ENCODE peak calls at places on chromosome 10, in five cellular contexts. K is A549, X is HepG2, U is stomach, V is esophagus muscularis mucosa. A is an unnamed sample.

GRCh38 chr10:24453404-24453830 is 244.5 kb downstream of the KIAA1217 start:
- DNase-seq in K (no peak), V (no peak), U (no peak), X (no peak), A (no peak)

GRCh38 chr10:91976324-91977051 is 52.9 kb downstream of the BTAF1 start:
- DNase-seq in X (no peak), V (no peak), K (no peak), U (no peak), A (no peak)

GRCh38 chr10:44385726-44386438 is 985 bp upstream of the CXCL12 start:
- DNase-seq in V (no peak), U (peak), X (no peak), K (no peak), A (peak)

GRCh38 chr10:107442035-107442505 is 277.6 kb upstream of the SORCS1 start:
- DNase-seq in X (no peak), K (no peak), V (no peak), U (no peak), A (no peak)

GRCh38 chr10:24716295-24716694 is 7.4 kb downstream of the ARHGAP21 start:
- DNase-seq in X (no peak), K (peak), V (peak), U (peak), A (no peak)

GRCh38 chr10:34430685-34431084 is 384.4 kb downstream of the PARD3 start:
- DNase-seq in V (no peak), U (no peak), X (no peak), K (no peak), A (no peak)

GRCh38 chr10:95628786-95629185 is 27.7 kb downstream of the ALDH18A1 start:
- DNase-seq in K (no peak), X (no peak), V (no peak), U (no peak), A (no peak)

GRCh38 chr10:95841711-95842498 is 65.9 kb upstream of the CC2D2B start:
- DNase-seq in U (peak), X (peak), K (peak), V (no peak), A (no peak)

GRCh38 chr10:113959383-113959760 is 84.3 kb upstream of the ADRB1 start:
- DNase-seq in U (peak), V (no peak), X (no peak), K (peak), A (no peak)

GRCh38 chr10:10211409-10211808 is 806.3 kb upstream of the CELF2 start:
- DNase-seq in U (no peak), X (no peak), V (no peak), K (no peak), A (no peak)

GRCh38 chr10:118472961-118473675 is 122.3 kb downstream of the PRLHR start:
- DNase-seq in V (no peak), U (no peak), K (no peak), X (no peak), A (no peak)

GRCh38 chr10:128540806-128541739 is 414.9 kb upstream of the MKI67 start:
- DNase-seq in U (peak), K (no peak), X (no peak), V (no peak), A (no peak)

GRCh38 chr10:31928531-31929259 is at the start of gene ARHGAP12:
- DNase-seq in K (peak), X (peak), U (peak), V (peak), A (peak)

GRCh38 chr10:47230482-47230881 is 69.5 kb upstream of the GDF10 start:
- DNase-seq in U (peak), K (no peak), V (no peak), X (no peak), A (no peak)

GRCh38 chr10:106175760-106176377 is 988.6 kb downstream of the SORCS1 start:
- DNase-seq in V (no peak), X (no peak), K (peak), U (no peak), A (no peak)

GRCh38 chr10:36790000-36790399 is 335.4 kb upstream of the ANKRD30A start:
- DNase-seq in U (no peak), V (no peak), K (no peak), X (no peak), A (no peak)

GRCh38 chr10:120459185-120459584 is 2.2 kb downstream of the PLPP4 start:
- DNase-seq in V (no peak), X (no peak), U (no peak), K (no peak), A (no peak)

GRCh38 chr10:133168617-133169031 is 8.6 kb downstream of the KNDC1 start:
- DNase-seq in X (no peak), V (no peak), U (no peak), K (no peak), A (peak)

GRCh38 chr10:95253007-95253406 is 37.8 kb downstream of the PDLIM1 start:
- DNase-seq in X (no peak), V (no peak), U (no peak), K (no peak), A (no peak)

GRCh38 chr10:125624800-125625199 is 58.2 kb downstream of the TEX36 start:
- DNase-seq in V (no peak), U (peak), K (no peak), X (no peak), A (no peak)

GRCh38 chr10:81018898-81019890 is 481.5 kb downstream of the SH2D4B start:
- DNase-seq in U (no peak), V (no peak), X (peak), K (peak), A (no peak)

GRCh38 chr10:43091846-43092245 is 15.0 kb downstream of the RET start:
- DNase-seq in X (no peak), K (no peak), V (no peak), U (no peak), A (no peak)

GRCh38 chr10:30433779-30434272 is at the start of gene MAP3K8:
- DNase-seq in V (peak), U (peak), K (peak), X (peak), A (peak)

GRCh38 chr10:131267814-131268095 is 43.8 kb downstream of the TCERG1L start:
- DNase-seq in V (no peak), U (peak), K (no peak), X (no peak), A (no peak)

GRCh38 chr10:124688889-124689670 is 55.1 kb downstream of the FAM53B start:
- DNase-seq in K (no peak), U (no peak), X (no peak), V (no peak), A (no peak)

GRCh38 chr10:77332256-77332655 is 305.4 kb downstream of the KCNMA1 start:
- DNase-seq in K (no peak), X (no peak), V (no peak), U (no peak), A (no peak)

GRCh38 chr10:27240891-27241639 is 468 bp upstream of the ACBD5 start:
- DNase-seq in U (peak), V (no peak), K (peak), X (no peak), A (no peak)

GRCh38 chr10:25820496-25821415 is 113.3 kb upstream of the MYO3A start:
- DNase-seq in K (no peak), X (no peak), U (no peak), V (no peak), A (no peak)

GRCh38 chr10:126904807-126905686 is at the start of gene DOCK1:
- DNase-seq in X (peak), V (no peak), U (peak), K (peak), A (peak)

GRCh38 chr10:29648114-29648982 is 13.6 kb upstream of the SVIL start:
- DNase-seq in X (no peak), K (no peak), V (no peak), U (peak), A (no peak)

GRCh38 chr10:73644015-73644743 is 2.9 kb upstream of the MYOZ1 start:
- DNase-seq in X (peak), V (no peak), U (peak), K (peak), A (peak)

GRCh38 chr10:31725436-31725835 is 203.2 kb downstream of the ARHGAP12 start:
- DNase-seq in U (no peak), X (no peak), V (no peak), K (no peak), A (no peak)

GRCh38 chr10:119859422-119860258 is 13.0 kb downstream of the MCMBP start:
- DNase-seq in X (peak), V (no peak), K (peak), U (no peak), A (no peak)

GRCh38 chr10:44385423-44385725 is 477 bp upstream of the CXCL12 start:
- DNase-seq in X (no peak), U (peak), K (no peak), V (no peak), A (no peak)

GRCh38 chr10:99531026-99531695 is 1.6 kb upstream of the NKX2-3 start:
- DNase-seq in V (no peak), U (no peak), K (no peak), X (no peak), A (peak)

DNA sequence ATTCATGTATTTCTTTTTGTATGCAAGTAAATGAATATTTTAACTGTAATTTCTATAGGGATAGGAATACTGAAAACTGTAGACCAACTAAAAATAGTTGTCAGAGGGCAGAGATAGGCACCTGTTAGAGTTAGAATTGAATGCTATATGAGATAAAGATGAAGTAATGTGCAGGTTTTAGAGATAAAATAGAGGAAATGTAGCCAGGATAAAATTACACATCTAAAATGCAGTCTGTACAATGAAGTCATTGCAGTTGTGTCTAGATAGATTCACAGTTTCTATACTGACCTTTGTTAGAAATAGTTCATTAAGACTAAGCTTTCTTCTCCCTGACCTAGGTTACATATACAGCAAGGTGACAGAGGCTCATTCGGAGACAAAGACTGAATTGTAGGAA is 46.2 kb downstream of the SMNDC1 start:
- DNase-seq in K (no peak), U (no peak), V (no peak), X (no peak), A (no peak)
- TF ChIP-seq EP300 in K (no peak), U (no peak), V (no peak), X (no peak), A (no peak)

GRCh38 chr10:97498841-97499560 is at the start of gene UBTD1:
- DNase-seq in K (peak), U (peak), V (no peak), X (peak), A (peak)
- TF ChIP-seq POLR2A in K (peak), U (no peak), V (peak), X (no peak), A (peak)

DNA sequence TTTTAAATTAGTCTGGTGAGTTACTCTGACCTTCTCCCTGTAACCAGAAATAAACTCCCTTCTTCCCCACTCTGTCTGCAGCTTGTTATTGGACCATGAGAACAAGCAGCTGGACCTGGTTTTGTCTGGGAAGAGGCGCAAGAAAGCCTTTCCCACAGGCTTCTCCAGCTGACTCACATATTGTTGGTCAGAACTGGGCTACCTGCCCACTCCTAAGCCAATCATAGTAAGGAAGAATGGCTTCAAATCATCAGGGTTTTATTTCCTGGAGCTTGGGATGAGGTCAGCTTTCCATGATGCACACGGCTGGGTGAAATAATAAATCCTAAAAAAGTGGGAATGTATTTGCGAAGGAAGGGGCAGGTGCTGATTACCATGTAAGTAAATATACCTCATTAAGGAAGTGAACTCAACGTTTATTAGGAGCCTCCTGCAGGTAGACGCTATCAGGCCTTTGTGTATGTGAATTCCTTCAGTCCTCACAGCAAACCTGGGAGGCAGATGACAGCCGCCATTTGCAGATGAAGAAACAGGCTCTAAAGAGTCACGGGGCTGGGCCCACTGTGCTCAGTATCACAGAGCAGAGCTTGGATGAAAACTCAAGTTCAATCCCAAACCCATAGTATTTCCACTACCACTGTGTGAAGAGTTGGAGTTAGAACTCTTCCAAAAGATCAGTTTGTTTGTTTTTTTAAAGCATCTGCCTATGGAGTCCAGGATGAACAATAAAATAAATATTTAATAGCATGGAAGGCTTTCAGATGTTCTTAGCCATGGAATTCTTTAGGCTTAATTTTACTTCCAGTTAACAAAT is 32.7 kb downstream of the IL15RA start:
- DNase-seq in U (peak), V (no peak), K (peak), X (no peak), A (peak)
- TF ChIP-seq EP300 in U (no peak), V (peak), K (no peak), X (no peak), A (no peak)

GRCh38 chr10:79374312-79375191 is 27.3 kb downstream of the PPIF start:
- DNase-seq in K (peak), V (peak), X (peak), U (peak), A (peak)
- TF ChIP-seq POLR2A in K (no peak), V (no peak), X (no peak), U (no peak), A (no peak)

DNA sequence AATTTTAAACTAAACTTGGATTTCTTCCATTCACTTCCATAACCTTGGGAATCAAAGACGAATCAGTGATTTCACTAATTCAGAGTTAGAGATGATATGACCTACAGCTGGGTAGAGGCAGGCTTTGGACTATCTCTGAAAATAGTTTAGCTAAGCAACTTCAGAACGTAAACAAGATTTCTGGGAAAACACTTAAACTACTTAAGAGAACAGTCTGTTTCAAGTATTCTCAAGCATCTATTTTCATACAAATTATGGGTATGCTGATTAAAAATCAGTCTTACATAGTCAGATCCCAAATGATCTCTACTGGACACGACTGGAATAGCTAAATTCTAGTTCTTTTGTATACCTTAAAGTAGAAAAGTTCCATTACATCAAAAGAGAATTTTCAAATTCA is 179.9 kb downstream of the PLCE1 start:
- DNase-seq in X (no peak), K (no peak), U (no peak), V (no peak), A (no peak)
- TF ChIP-seq EP300 in X (no peak), K (no peak), U (no peak), V (no peak), A (no peak)

DNA sequence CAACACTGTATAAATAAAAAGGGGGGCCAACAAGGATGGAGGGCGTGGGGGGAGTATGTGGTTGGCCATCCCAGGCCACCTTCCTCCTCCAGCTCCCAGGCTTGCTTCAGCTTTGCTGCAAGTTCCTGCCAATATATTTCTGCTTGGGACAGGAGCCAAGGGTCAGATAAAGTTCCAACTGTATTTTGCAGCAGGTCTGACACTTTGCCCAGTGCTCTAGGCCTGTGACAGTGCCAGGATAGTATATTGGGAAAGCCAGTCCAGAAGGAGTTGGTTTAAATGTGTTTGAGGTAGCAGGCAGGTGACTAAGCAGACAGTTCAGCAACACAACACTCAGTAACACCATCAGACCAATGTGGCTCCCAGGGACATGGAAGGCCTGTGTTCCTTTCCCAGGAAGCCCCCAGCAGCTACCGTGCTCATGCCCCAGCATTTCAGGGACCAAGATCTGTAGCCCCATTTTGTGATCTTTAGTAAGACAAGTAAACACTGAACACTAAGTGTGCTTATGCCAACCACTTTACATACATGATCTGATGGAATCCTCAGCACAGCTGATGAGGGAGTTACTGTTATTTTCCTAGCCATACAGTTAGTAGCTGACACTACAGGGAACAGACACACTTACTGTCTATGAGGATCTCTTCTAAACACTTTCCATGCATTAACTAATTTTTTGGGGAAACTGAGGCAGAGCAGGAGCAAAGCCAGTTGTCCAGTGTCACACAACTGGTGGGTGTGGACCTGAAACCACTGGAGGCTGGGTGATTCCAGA is 38.9 kb downstream of the DNAJB12 start:
- DNase-seq in U (peak), X (no peak), K (peak), V (no peak), A (peak)
- TF ChIP-seq POLR2A in U (no peak), X (no peak), K (no peak), V (no peak), A (no peak)

A was measured in sigmoid colon.